ENCODE peak calls at places on chromosome 1, in six cellular contexts. One of them, this sample, is unnamed.

GRCh38 chr1:9922342-9922741 is 12.3 kb upstream of the CTNNBIP1 start:
- DNase-seq in NCI-H2081: no peak
- DNase-seq in OCI-M1: no peak
- DNase-seq in anterior cingulate cortex: no peak
- DNase-seq in stimulated activated CD4-positive, alpha-beta T cell treated with anti-CD3 and anti-CD28 coated beads, Interleukin-1b, Interleukin-23, amount 100 ng/mL, for 24 hours: no peak
- DNase-seq in stimulated activated CD8-positive, alpha-beta memory T cell treated with anti-CD3 and anti-CD28 coated beads, Interleukin-7, amount 100 ng/mL, for 1 hour: no peak
- DNase-seq in this sample: no peak

GRCh38 chr1:207968521-207968944 is 57.6 kb upstream of the CD34 start:
- DNase-seq in NCI-H2081: no peak
- DNase-seq in OCI-M1: no peak
- DNase-seq in anterior cingulate cortex: no peak
- DNase-seq in stimulated activated CD4-positive, alpha-beta T cell treated with anti-CD3 and anti-CD28 coated beads, Interleukin-1b, Interleukin-23, amount 100 ng/mL, for 24 hours: no peak
- DNase-seq in stimulated activated CD8-positive, alpha-beta memory T cell treated with anti-CD3 and anti-CD28 coated beads, Interleukin-7, amount 100 ng/mL, for 1 hour: no peak
- DNase-seq in this sample: no peak

GRCh38 chr1:42506576-42506975 is 43.5 kb downstream of the CCDC30 start:
- DNase-seq in NCI-H2081: no peak
- DNase-seq in OCI-M1: no peak
- DNase-seq in anterior cingulate cortex: no peak
- DNase-seq in stimulated activated CD4-positive, alpha-beta T cell treated with anti-CD3 and anti-CD28 coated beads, Interleukin-1b, Interleukin-23, amount 100 ng/mL, for 24 hours: no peak
- DNase-seq in stimulated activated CD8-positive, alpha-beta memory T cell treated with anti-CD3 and anti-CD28 coated beads, Interleukin-7, amount 100 ng/mL, for 1 hour: no peak
- DNase-seq in this sample: no peak

GRCh38 chr1:93328809-93329477 is 16.8 kb upstream of the DR1 start:
- DNase-seq in NCI-H2081: no peak
- DNase-seq in OCI-M1: no peak
- DNase-seq in anterior cingulate cortex: no peak
- DNase-seq in stimulated activated CD4-positive, alpha-beta T cell treated with anti-CD3 and anti-CD28 coated beads, Interleukin-1b, Interleukin-23, amount 100 ng/mL, for 24 hours: no peak
- DNase-seq in stimulated activated CD8-positive, alpha-beta memory T cell treated with anti-CD3 and anti-CD28 coated beads, Interleukin-7, amount 100 ng/mL, for 1 hour: no peak
- DNase-seq in this sample: peak; percentile 90

GRCh38 chr1:210372491-210372890 is 43.8 kb downstream of the HHAT start:
- DNase-seq in NCI-H2081: no peak
- DNase-seq in OCI-M1: no peak
- DNase-seq in anterior cingulate cortex: no peak
- DNase-seq in stimulated activated CD4-positive, alpha-beta T cell treated with anti-CD3 and anti-CD28 coated beads, Interleukin-1b, Interleukin-23, amount 100 ng/mL, for 24 hours: no peak
- DNase-seq in stimulated activated CD8-positive, alpha-beta memory T cell treated with anti-CD3 and anti-CD28 coated beads, Interleukin-7, amount 100 ng/mL, for 1 hour: no peak
- DNase-seq in this sample: no peak

GRCh38 chr1:186082235-186082937 is 292.7 kb downstream of the TPR start:
- DNase-seq in NCI-H2081: peak; percentile 95
- DNase-seq in OCI-M1: peak; percentile 99
- DNase-seq in anterior cingulate cortex: no peak
- DNase-seq in stimulated activated CD4-positive, alpha-beta T cell treated with anti-CD3 and anti-CD28 coated beads, Interleukin-1b, Interleukin-23, amount 100 ng/mL, for 24 hours: no peak
- DNase-seq in stimulated activated CD8-positive, alpha-beta memory T cell treated with anti-CD3 and anti-CD28 coated beads, Interleukin-7, amount 100 ng/mL, for 1 hour: no peak
- DNase-seq in this sample: peak; percentile 97

GRCh38 chr1:153597206-153597605 is 15.7 kb downstream of the S100A16 start:
- DNase-seq in NCI-H2081: no peak
- DNase-seq in OCI-M1: peak; percentile 35
- DNase-seq in anterior cingulate cortex: no peak
- DNase-seq in stimulated activated CD4-positive, alpha-beta T cell treated with anti-CD3 and anti-CD28 coated beads, Interleukin-1b, Interleukin-23, amount 100 ng/mL, for 24 hours: no peak
- DNase-seq in stimulated activated CD8-positive, alpha-beta memory T cell treated with anti-CD3 and anti-CD28 coated beads, Interleukin-7, amount 100 ng/mL, for 1 hour: no peak
- DNase-seq in this sample: no peak

GRCh38 chr1:169327875-169328274 is 39.7 kb downstream of the NME7 start:
- DNase-seq in NCI-H2081: no peak
- DNase-seq in OCI-M1: peak; percentile 78
- DNase-seq in anterior cingulate cortex: no peak
- DNase-seq in stimulated activated CD4-positive, alpha-beta T cell treated with anti-CD3 and anti-CD28 coated beads, Interleukin-1b, Interleukin-23, amount 100 ng/mL, for 24 hours: no peak
- DNase-seq in stimulated activated CD8-positive, alpha-beta memory T cell treated with anti-CD3 and anti-CD28 coated beads, Interleukin-7, amount 100 ng/mL, for 1 hour: no peak
- DNase-seq in this sample: no peak

GRCh38 chr1:18778437-18778836 is 81.0 kb downstream of the TAS1R2 start:
- DNase-seq in NCI-H2081: no peak
- DNase-seq in OCI-M1: no peak
- DNase-seq in anterior cingulate cortex: no peak
- DNase-seq in stimulated activated CD4-positive, alpha-beta T cell treated with anti-CD3 and anti-CD28 coated beads, Interleukin-1b, Interleukin-23, amount 100 ng/mL, for 24 hours: no peak
- DNase-seq in stimulated activated CD8-positive, alpha-beta memory T cell treated with anti-CD3 and anti-CD28 coated beads, Interleukin-7, amount 100 ng/mL, for 1 hour: no peak
- DNase-seq in this sample: no peak

GRCh38 chr1:61158592-61158991 is 76.2 kb downstream of the NFIA start:
- DNase-seq in NCI-H2081: no peak
- DNase-seq in OCI-M1: no peak
- DNase-seq in anterior cingulate cortex: no peak
- DNase-seq in stimulated activated CD4-positive, alpha-beta T cell treated with anti-CD3 and anti-CD28 coated beads, Interleukin-1b, Interleukin-23, amount 100 ng/mL, for 24 hours: no peak
- DNase-seq in stimulated activated CD8-positive, alpha-beta memory T cell treated with anti-CD3 and anti-CD28 coated beads, Interleukin-7, amount 100 ng/mL, for 1 hour: no peak
- DNase-seq in this sample: no peak

GRCh38 chr1:2475571-2475970 is 518 bp upstream of the PLCH2 start:
- DNase-seq in NCI-H2081: no peak
- DNase-seq in OCI-M1: no peak
- DNase-seq in anterior cingulate cortex: no peak
- DNase-seq in stimulated activated CD4-positive, alpha-beta T cell treated with anti-CD3 and anti-CD28 coated beads, Interleukin-1b, Interleukin-23, amount 100 ng/mL, for 24 hours: no peak
- DNase-seq in stimulated activated CD8-positive, alpha-beta memory T cell treated with anti-CD3 and anti-CD28 coated beads, Interleukin-7, amount 100 ng/mL, for 1 hour: no peak
- DNase-seq in this sample: no peak

GRCh38 chr1:11708554-11709350 is 17.2 kb downstream of the DRAXIN start:
- DNase-seq in NCI-H2081: no peak
- DNase-seq in OCI-M1: no peak
- DNase-seq in anterior cingulate cortex: no peak
- DNase-seq in stimulated activated CD4-positive, alpha-beta T cell treated with anti-CD3 and anti-CD28 coated beads, Interleukin-1b, Interleukin-23, amount 100 ng/mL, for 24 hours: no peak
- DNase-seq in stimulated activated CD8-positive, alpha-beta memory T cell treated with anti-CD3 and anti-CD28 coated beads, Interleukin-7, amount 100 ng/mL, for 1 hour: no peak
- DNase-seq in this sample: no peak

GRCh38 chr1:54959241-54959640 is 21.2 kb upstream of the TMEM61 start:
- DNase-seq in NCI-H2081: no peak
- DNase-seq in OCI-M1: no peak
- DNase-seq in anterior cingulate cortex: no peak
- DNase-seq in stimulated activated CD4-positive, alpha-beta T cell treated with anti-CD3 and anti-CD28 coated beads, Interleukin-1b, Interleukin-23, amount 100 ng/mL, for 24 hours: no peak
- DNase-seq in stimulated activated CD8-positive, alpha-beta memory T cell treated with anti-CD3 and anti-CD28 coated beads, Interleukin-7, amount 100 ng/mL, for 1 hour: no peak
- DNase-seq in this sample: no peak

GRCh38 chr1:181181792-181182585 is 93.5 kb downstream of the IER5 start:
- DNase-seq in NCI-H2081: no peak
- DNase-seq in OCI-M1: no peak
- DNase-seq in anterior cingulate cortex: no peak
- DNase-seq in stimulated activated CD4-positive, alpha-beta T cell treated with anti-CD3 and anti-CD28 coated beads, Interleukin-1b, Interleukin-23, amount 100 ng/mL, for 24 hours: no peak
- DNase-seq in stimulated activated CD8-positive, alpha-beta memory T cell treated with anti-CD3 and anti-CD28 coated beads, Interleukin-7, amount 100 ng/mL, for 1 hour: no peak
- DNase-seq in this sample: no peak